ENCODE peak calls at places on chromosomes 1 and 21, in nine cellular contexts. U is A549, Y is Daoy, C is A172, O is thoracic aorta, V is smooth muscle cell of the brain vasculature, M is AG04450, F is neural crest cell, R is NCI-H748 treated with DMSO at 0.1 percent for 48 hours. B is an unnamed sample.
A peak's percentile ranks its signal among the peaks of the same experiment; 100 is the strongest.

GRCh38 chr1:35029756-35030155 is 2.0 kb downstream of the ZMYM6 start:
- DNase-seq in U (no peak), V (no peak), R (no peak), Y (no peak), F (no peak), O (no peak), M (no peak), C (no peak), B (no peak)

GRCh38 chr1:157173900-157174410 is 35.8 kb upstream of the ETV3 start:
- DNase-seq in Y (no peak), M (no peak), C (no peak), U (no peak), V (no peak), F (no peak), R (no peak), O (no peak), B (no peak)

GRCh38 chr1:211066781-211067384 is 67.1 kb downstream of the KCNH1 start:
- DNase-seq in V (no peak), U (no peak), Y (no peak), F (no peak), M (no peak), C (no peak), R (no peak), O (no peak), B (no peak)

GRCh38 chr1:224168859-224169380 is 14.1 kb upstream of the DEGS1 start:
- DNase-seq in M (no peak), O (no peak), V (peak; percentile 82), U (peak; percentile 55), C (peak; percentile 88), F (no peak), Y (peak; percentile 94), R (no peak), B (no peak)

GRCh38 chr1:218224101-218224500 is 61.0 kb upstream of the RRP15 start:
- DNase-seq in O (no peak), R (no peak), Y (no peak), U (no peak), V (no peak), M (no peak), C (no peak), F (no peak), B (no peak)

GRCh38 chr1:245310605-245311531 is 156.1 kb downstream of the KIF26B start:
- DNase-seq in O (no peak), C (no peak), R (no peak), M (no peak), Y (no peak), F (peak; percentile 22), U (no peak), V (no peak), B (no peak)

GRCh38 chr1:46575300-46575699 is 23.9 kb upstream of the KNCN start:
- DNase-seq in Y (no peak), M (no peak), R (peak; percentile 77), F (no peak), O (no peak), U (no peak), V (no peak), C (no peak), B (no peak)

GRCh38 chr21:26572668-26573381 is at the start of gene CYYR1:
- DNase-seq in V (peak; percentile 4), F (peak; percentile 60), R (peak; percentile 15), Y (no peak), C (no peak), O (no peak), M (no peak), U (no peak), B (peak; percentile 56)

GRCh38 chr1:113998361-113998760 is 19.1 kb downstream of the OLFML3 start:
- DNase-seq in V (no peak), C (no peak), R (peak; percentile 8), M (no peak), F (no peak), Y (peak; percentile 55), O (no peak), U (no peak), B (no peak)

GRCh38 chr1:110582378-110582777 is 23.8 kb downstream of the KCNA2 start:
- DNase-seq in F (no peak), R (no peak), C (no peak), Y (no peak), M (no peak), V (no peak), O (no peak), U (no peak), B (no peak)

GRCh38 chr1:245493029-245493428 is 338.2 kb downstream of the KIF26B start:
- DNase-seq in U (peak; percentile 37), V (no peak), M (no peak), R (no peak), O (no peak), Y (peak; percentile 11), F (no peak), C (no peak), B (no peak)

GRCh38 chr1:10901091-10901893 is 104.8 kb upstream of the CASZ1 start:
- DNase-seq in R (no peak), Y (peak; percentile 50), O (no peak), U (no peak), C (peak; percentile 42), V (no peak), F (no peak), M (no peak), B (no peak)

GRCh38 chr21:45613396-45613795 is 30.1 kb upstream of the PCBP3 start:
- DNase-seq in Y (no peak), O (no peak), C (no peak), R (no peak), U (no peak), V (no peak), M (no peak), F (no peak), B (no peak)

GRCh38 chr1:207830788-207831187 is 78.9 kb downstream of the CD46 start:
- DNase-seq in R (no peak), O (no peak), M (no peak), F (no peak), U (no peak), Y (no peak), V (no peak), C (no peak), B (no peak)

GRCh38 chr1:67732750-67733151 is 47.8 kb downstream of the GADD45A start:
- DNase-seq in V (peak; percentile 75), O (no peak), U (no peak), Y (peak; percentile 61), F (no peak), R (no peak), M (no peak), C (no peak), B (no peak)

GRCh38 chr1:248627971-248628844 is 6.7 kb downstream of the OR2T11 start:
- DNase-seq in O (no peak), C (no peak), M (no peak), V (no peak), R (no peak), F (no peak), Y (no peak), U (no peak), B (no peak)

GRCh38 chr1:8652607-8653046 is 164.8 kb downstream of the RERE start:
- DNase-seq in O (no peak), C (no peak), U (no peak), Y (no peak), F (no peak), M (no peak), V (no peak), R (no peak), B (no peak)

GRCh38 chr1:107794571-107794970 is 170.4 kb downstream of the VAV3 start:
- DNase-seq in F (no peak), Y (no peak), M (no peak), R (no peak), O (no peak), C (no peak), V (no peak), U (no peak), B (no peak)

GRCh38 chr1:16392740-16393139 is 25.7 kb downstream of the SZRD1 start:
- DNase-seq in M (no peak), Y (no peak), F (no peak), V (no peak), C (no peak), U (no peak), R (no peak), O (no peak), B (no peak)

GRCh38 chr1:55257958-55258357 is 42.8 kb upstream of the USP24 start:
- DNase-seq in R (no peak), O (no peak), M (no peak), U (no peak), F (no peak), C (no peak), V (no peak), Y (no peak), B (no peak)

GRCh38 chr1:94739521-94740061 is 80.6 kb upstream of the SLC44A3 start:
- DNase-seq in O (no peak), C (peak; percentile 89), M (peak; percentile 83), Y (peak; percentile 96), U (no peak), F (no peak), R (no peak), V (peak; percentile 76), B (no peak)

GRCh38 chr1:8412183-8412831 is 94.4 kb downstream of the SLC45A1 start:
- DNase-seq in C (peak; percentile 81), M (peak; percentile 58), V (peak; percentile 54), F (no peak), U (peak; percentile 11), R (no peak), Y (peak; percentile 53), O (no peak), B (no peak)

GRCh38 chr1:226606311-226607267 is 58.0 kb downstream of the STUM start:
- DNase-seq in Y (no peak), O (no peak), R (no peak), F (no peak), C (no peak), U (no peak), V (no peak), M (no peak), B (no peak)

GRCh38 chr1:89041055-89041707 is 18.5 kb upstream of the GBP3 start:
- DNase-seq in R (no peak), Y (peak; percentile 41), M (no peak), C (peak; percentile 9), U (no peak), V (no peak), O (no peak), F (no peak), B (no peak)

GRCh38 chr1:107093385-107093784 is 36.9 kb downstream of the PRMT6 start:
- DNase-seq in F (no peak), U (no peak), Y (peak; percentile 56), O (no peak), R (no peak), V (no peak), M (no peak), C (peak; percentile 8), B (no peak)

GRCh38 chr1:55209247-55209646 is 5.9 kb downstream of the USP24 start:
- DNase-seq in U (no peak), C (no peak), V (no peak), Y (no peak), O (no peak), R (peak; percentile 14), F (no peak), M (no peak), B (no peak)

GRCh38 chr1:191671236-191671635 is 487.0 kb upstream of the RGS18 start:
- DNase-seq in V (no peak), O (no peak), R (no peak), C (peak; percentile 66), M (no peak), U (no peak), Y (peak; percentile 3), F (no peak), B (no peak)

GRCh38 chr1:55833452-55834160 is 618.4 kb upstream of the USP24 start:
- DNase-seq in R (no peak), C (no peak), V (no peak), U (no peak), F (no peak), M (peak; percentile 81), O (no peak), Y (peak; percentile 5), B (no peak)

GRCh38 chr21:43658769-43659135 is 536 bp downstream of the HSF2BP start:
- DNase-seq in C (no peak), U (no peak), F (no peak), R (no peak), V (no peak), O (no peak), M (no peak), Y (no peak), B (no peak)

GRCh38 chr21:43741425-43742096 is 22.6 kb downstream of the PDXK start:
- DNase-seq in C (no peak), U (no peak), V (no peak), R (no peak), Y (no peak), O (no peak), M (no peak), F (no peak), B (no peak)

GRCh38 chr1:11307837-11308236 is 34.8 kb downstream of the UBIAD1 start:
- DNase-seq in C (peak; percentile 68), Y (no peak), F (no peak), O (no peak), V (no peak), U (no peak), R (no peak), M (no peak), B (no peak)

B was measured in progenitor cell of endocrine pancreas.